ENCODE peak calls at places on chromosomes 6 and 20, in four cellular contexts. C is LoVo, T is lung, H is Daoy. Q is an unnamed sample.
A peak's percentile ranks its signal among the peaks of the same experiment; 100 is the strongest.

GRCh38 chr20:49510562-49511117 is 28.2 kb upstream of the KCNB1 start:
- DNase-seq in C (peak; percentile 18), T (peak; percentile 46), H (no peak), Q (no peak)

GRCh38 chr20:43238833-43239232 is 49.1 kb upstream of the PTPRT start:
- DNase-seq in C (no peak), T (no peak), H (no peak), Q (no peak)

GRCh38 chr6:109393882-109394281 is 11.6 kb upstream of the CD164 start:
- DNase-seq in C (no peak), T (no peak), H (peak; percentile 44), Q (no peak)

GRCh38 chr20:59340186-59340885 is 39.9 kb downstream of the EDN3 start:
- DNase-seq in C (no peak), T (no peak), H (no peak), Q (no peak)

GRCh38 chr6:14816106-14816864 is 429.6 kb upstream of the JARID2 start:
- DNase-seq in C (no peak), T (no peak), H (peak; percentile 32), Q (no peak)

GRCh38 chr6:117118490-117118889 is 146.9 kb upstream of the VGLL2 start:
- DNase-seq in C (no peak), T (no peak), H (no peak), Q (no peak)

GRCh38 chr6:52371656-52372151 is 9.8 kb downstream of the PAQR8 start:
- DNase-seq in C (no peak), T (no peak), H (no peak), Q (no peak)

GRCh38 chr6:147016440-147016839 is 187.8 kb upstream of the STXBP5 start:
- DNase-seq in C (no peak), T (no peak), H (no peak), Q (no peak)

GRCh38 chr20:46634528-46634927 is 16.7 kb downstream of the SLC13A3 start:
- DNase-seq in C (no peak), T (no peak), H (no peak), Q (no peak)

GRCh38 chr6:1144842-1145755 is 166.8 kb upstream of the FOXQ1 start:
- DNase-seq in C (no peak), T (no peak), H (peak; percentile 39), Q (no peak)

GRCh38 chr20:44552568-44552949 is 29.8 kb upstream of the PKIG start:
- DNase-seq in C (no peak), T (no peak), H (no peak), Q (no peak)

GRCh38 chr20:59778615-59779200 is 154.7 kb downstream of the SYCP2 start:
- DNase-seq in C (no peak), T (no peak), H (no peak), Q (no peak)

GRCh38 chr6:28940859-28941680 is 17.3 kb upstream of the TRIM27 start:
- DNase-seq in C (peak; percentile 82), T (peak; percentile 63), H (peak; percentile 90), Q (peak; percentile 51)

GRCh38 chr6:391559-392440 is at the start of gene IRF4:
- DNase-seq in C (no peak), T (no peak), H (no peak), Q (peak; percentile 78)

GRCh38 chr6:109795994-109796555 is 105.0 kb downstream of the FIG4 start:
- DNase-seq in C (no peak), T (no peak), H (peak; percentile 28), Q (no peak)

GRCh38 chr6:2872417-2873358 is 30.4 kb downstream of the SERPINB9 start:
- DNase-seq in C (no peak), T (no peak), H (no peak), Q (no peak)

GRCh38 chr6:121884056-121884455 is 448.6 kb downstream of the GJA1 start:
- DNase-seq in C (no peak), T (no peak), H (no peak), Q (no peak)

GRCh38 chr20:6622041-6622440 is 145.4 kb upstream of the BMP2 start:
- DNase-seq in C (no peak), T (no peak), H (no peak), Q (no peak)

GRCh38 chr20:35002426-35003210 is 47.0 kb downstream of the MYH7B start:
- DNase-seq in C (no peak), T (no peak), H (no peak), Q (no peak)

GRCh38 chr6:5995705-5996686 is 10.7 kb downstream of the NRN1 start:
- DNase-seq in C (peak; percentile 85), T (peak; percentile 59), H (peak; percentile 93), Q (no peak)

GRCh38 chr20:53748176-53748575 is 154.5 kb upstream of the ZNF217 start:
- DNase-seq in C (peak; percentile 83), T (no peak), H (no peak), Q (no peak)

GRCh38 chr6:79702701-79703100 is 71.6 kb downstream of the SH3BGRL2 start:
- DNase-seq in C (no peak), T (no peak), H (no peak), Q (peak; percentile 1)

GRCh38 chr20:63441136-63441776 is 31.2 kb downstream of the KCNQ2 start:
- DNase-seq in C (no peak), T (no peak), H (peak; percentile 68), Q (no peak)

GRCh38 chr6:106908386-106908840 is 66.1 kb downstream of the CD24 start:
- DNase-seq in C (peak; percentile 75), T (no peak), H (peak; percentile 27), Q (no peak)